ENCODE peak calls at places on chromosomes 16 and 17, in four cellular contexts. S is astrocyte of the cerebellum, P is fibroblast of lung, C is AG04449. Z is an unnamed sample.

GRCh38 chr17:39144414-39144813 is 7.0 kb downstream of the PLXDC1 start:
- DNase-seq in C (no peak), S (peak; percentile 80), P (peak; percentile 83), Z (peak; percentile 92)

GRCh38 chr16:50680556-50680893 is 587 bp downstream of the SNX20 start:
- DNase-seq in C (no peak), P (no peak), S (no peak), Z (no peak)

GRCh38 chr16:50448522-50448921 is 79.7 kb upstream of the BRD7 start:
- DNase-seq in P (no peak), C (no peak), S (no peak), Z (no peak)

GRCh38 chr17:12808723-12809122 is 19.4 kb downstream of the ARHGAP44 start:
- DNase-seq in C (no peak), P (no peak), S (no peak), Z (no peak)

GRCh38 chr17:56918916-56919315 is 5.1 kb upstream of the TRIM25 start:
- DNase-seq in P (peak; percentile 28), S (no peak), C (no peak), Z (peak; percentile 87)

GRCh38 chr17:29613371-29613837 is 9.3 kb downstream of the CORO6 start:
- DNase-seq in C (no peak), P (peak; percentile 87), S (peak; percentile 39), Z (peak; percentile 88)

GRCh38 chr16:57091990-57092785 is at the start of gene CPNE2:
- DNase-seq in P (peak; percentile 30), S (no peak), C (no peak), Z (peak; percentile 42)

GRCh38 chr17:39812466-39812865 is 51.6 kb downstream of the IKZF3 start:
- DNase-seq in C (no peak), S (no peak), P (no peak), Z (no peak)

GRCh38 chr17:81822996-81823799 is 9.9 kb downstream of the MCRIP1 start:
- DNase-seq in C (no peak), P (no peak), S (no peak), Z (no peak)

GRCh38 chr17:60127068-60128064 is 22.4 kb upstream of the CA4 start:
- DNase-seq in P (no peak), C (no peak), S (no peak), Z (no peak)

GRCh38 chr16:77558786-77559185 is 124.0 kb upstream of the ADAMTS18 start:
- DNase-seq in S (no peak), C (no peak), P (peak; percentile 18), Z (no peak)

GRCh38 chr16:54180421-54181359 is 105.9 kb downstream of the IRX3 start:
- DNase-seq in S (no peak), P (no peak), C (no peak), Z (no peak)

GRCh38 chr16:53498984-53499383 is 4.0 kb downstream of the AKTIP start:
- DNase-seq in S (no peak), C (no peak), P (no peak), Z (no peak)

GRCh38 chr17:57091186-57091618 is 6.2 kb downstream of the AKAP1 start:
- DNase-seq in C (no peak), S (no peak), P (no peak), Z (no peak)

GRCh38 chr17:34363183-34363661 is at the start of gene CCL1:
- DNase-seq in S (no peak), P (no peak), C (no peak), Z (no peak)

GRCh38 chr17:42778570-42778969 is 1.8 kb upstream of the WNK4 start:
- DNase-seq in C (no peak), P (no peak), S (no peak), Z (no peak)

GRCh38 chr16:28277537-28278388 is 14.6 kb upstream of the SBK1 start:
- DNase-seq in C (peak; percentile 7), P (peak; percentile 75), S (peak; percentile 54), Z (peak; percentile 80)

GRCh38 chr17:2691069-2691871 is 20.3 kb downstream of the CLUH start:
- DNase-seq in S (no peak), P (no peak), C (no peak), Z (no peak)

GRCh38 chr17:17781591-17782424 is 55.0 kb downstream of the SREBF1 start:
- DNase-seq in P (peak; percentile 67), S (no peak), C (no peak), Z (peak; percentile 45)

GRCh38 chr17:17782425-17783120 is 54.2 kb downstream of the SREBF1 start:
- DNase-seq in P (no peak), S (no peak), C (no peak), Z (no peak)

GRCh38 chr17:17784599-17785264 is 52.1 kb downstream of the SREBF1 start:
- DNase-seq in P (no peak), C (no peak), S (no peak), Z (no peak)

GRCh38 chr17:17783825-17784598 is 52.8 kb downstream of the SREBF1 start:
- DNase-seq in P (peak; percentile 64), S (peak; percentile 72), C (no peak), Z (peak; percentile 49)

GRCh38 chr17:17783121-17783824 is 53.5 kb downstream of the SREBF1 start:
- DNase-seq in S (no peak), C (no peak), P (peak; percentile 21), Z (peak; percentile 21)
- TF ChIP-seq CTCF in S (peak; percentile 1), C (peak; percentile 8), P (no peak), Z (no peak)

GRCh38 chr17:5785867-5786509 is 201.7 kb upstream of the NLRP1 start:
- DNase-seq in S (no peak), C (no peak), P (no peak), Z (peak; percentile 15)
- TF ChIP-seq CTCF in S (no peak), C (peak; percentile 26), P (no peak), Z (no peak)

GRCh38 chr16:13895516-13895915 is 24.4 kb upstream of the ERCC4 start:
- DNase-seq in S (no peak), C (no peak), P (no peak), Z (no peak)

GRCh38 chr16:13892301-13892700 is 27.7 kb upstream of the ERCC4 start:
- DNase-seq in S (no peak), P (no peak), C (no peak), Z (no peak)

GRCh38 chr16:13897806-13898205 is 22.1 kb upstream of the ERCC4 start:
- DNase-seq in S (no peak), C (no peak), P (no peak), Z (no peak)

GRCh38 chr16:13898233-13898632 is 21.7 kb upstream of the ERCC4 start:
- DNase-seq in C (no peak), S (no peak), P (no peak), Z (no peak)

GRCh38 chr16:13896543-13897182 is 23.3 kb upstream of the ERCC4 start:
- DNase-seq in S (no peak), P (peak; percentile 20), C (no peak), Z (peak; percentile 8)
- TF ChIP-seq CTCF in S (peak; percentile 17), P (peak; percentile 42), C (no peak), Z (peak; percentile 37)

DNA sequence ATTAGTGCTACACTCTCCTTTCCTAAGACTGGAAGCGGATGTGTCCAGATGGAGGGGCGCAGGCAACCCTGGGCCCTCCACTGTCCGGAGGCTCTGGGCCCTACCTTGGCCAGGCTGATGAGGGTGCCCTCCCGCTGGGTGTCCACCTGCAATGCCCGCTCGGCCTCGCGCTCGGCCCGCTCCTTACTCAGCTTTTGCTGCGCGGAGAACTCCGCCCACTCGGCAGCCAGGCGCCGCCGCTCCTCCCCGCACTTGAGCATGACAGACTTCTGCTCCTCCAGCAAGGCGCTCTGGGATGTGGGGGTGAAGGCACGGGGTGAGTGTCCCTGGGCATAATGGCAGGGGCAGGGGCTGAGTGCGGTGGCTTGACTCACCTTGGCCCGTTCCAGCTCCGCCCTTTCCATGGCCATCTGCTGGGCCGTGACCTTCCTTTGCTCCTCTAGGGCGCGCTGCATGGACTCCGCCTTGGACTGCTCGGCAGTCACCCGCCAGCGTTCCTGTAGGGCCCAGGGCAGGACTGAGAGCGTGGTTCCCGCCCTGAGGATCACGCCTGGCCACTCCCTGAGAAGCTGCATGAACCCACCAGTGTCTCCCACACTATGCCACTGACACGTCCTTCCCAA is 10.1 kb upstream of the MRPL38 start:
- DNase-seq in P (no peak), S (no peak), C (no peak), Z (no peak)
- TF ChIP-seq CTCF in P (no peak), S (no peak), C (no peak), Z (no peak)

Z was measured in fibroblast of pulmonary artery.